ENCODE peak calls at places on chromosomes 5 and 9, in eight cellular contexts. One of them, this sample, is unnamed.

GRCh38 chr5:181109489-181110013 is 21.4 kb downstream of the OR2V1 start:
- DNase-seq in fibroblast of lung: no peak
- DNase-seq in T1000: no peak
- DNase-seq in ovary: no peak
- DNase-seq in nucleus accumbens: no peak
- DNase-seq in nephron progenitor cell: no peak
- DNase-seq in mucosa of descending colon: no peak
- DNase-seq in heart right ventricle: no peak
- DNase-seq in this sample: peak; percentile 47

GRCh38 chr9:8346291-8346690 is 546.7 kb upstream of the DMAC1 start:
- DNase-seq in mucosa of descending colon: no peak
- DNase-seq in ovary: no peak
- DNase-seq in T1000: no peak
- DNase-seq in heart right ventricle: no peak
- DNase-seq in nucleus accumbens: no peak
- DNase-seq in nephron progenitor cell: no peak
- DNase-seq in fibroblast of lung: peak; percentile 82
- DNase-seq in this sample: no peak

GRCh38 chr5:15645376-15645775 is 145.4 kb downstream of the FBXL7 start:
- DNase-seq in mucosa of descending colon: no peak
- DNase-seq in fibroblast of lung: peak; percentile 50
- DNase-seq in ovary: no peak
- DNase-seq in T1000: no peak
- DNase-seq in nucleus accumbens: no peak
- DNase-seq in nephron progenitor cell: no peak
- DNase-seq in heart right ventricle: no peak
- DNase-seq in this sample: no peak

GRCh38 chr5:72067682-72068470 is 39.4 kb upstream of the MAP1B start:
- DNase-seq in ovary: no peak
- DNase-seq in fibroblast of lung: peak; percentile 96
- DNase-seq in mucosa of descending colon: no peak
- DNase-seq in nucleus accumbens: no peak
- DNase-seq in heart right ventricle: no peak
- DNase-seq in T1000: peak; percentile 21
- DNase-seq in nephron progenitor cell: no peak
- DNase-seq in this sample: no peak

GRCh38 chr9:114551750-114552685 is 35.6 kb upstream of the ATP6V1G1 start:
- DNase-seq in fibroblast of lung: peak; percentile 99
- DNase-seq in ovary: peak; percentile 68
- DNase-seq in nucleus accumbens: no peak
- DNase-seq in T1000: peak; percentile 90
- DNase-seq in heart right ventricle: no peak
- DNase-seq in nephron progenitor cell: peak; percentile 44
- DNase-seq in mucosa of descending colon: peak; percentile 15
- DNase-seq in this sample: no peak

GRCh38 chr9:134778841-134779411 is 101.7 kb upstream of the FCN2 start:
- DNase-seq in T1000: no peak
- DNase-seq in nucleus accumbens: peak; percentile 54
- DNase-seq in ovary: peak; percentile 70
- DNase-seq in fibroblast of lung: peak; percentile 73
- DNase-seq in heart right ventricle: peak; percentile 65
- DNase-seq in nephron progenitor cell: peak; percentile 75
- DNase-seq in mucosa of descending colon: peak; percentile 65
- DNase-seq in this sample: no peak

GRCh38 chr5:159331099-159331973 is 1.0 kb upstream of the IL12B start:
- DNase-seq in heart right ventricle: peak; percentile 73
- DNase-seq in mucosa of descending colon: peak; percentile 83
- DNase-seq in fibroblast of lung: peak; percentile 43
- DNase-seq in nephron progenitor cell: peak; percentile 88
- DNase-seq in T1000: no peak
- DNase-seq in nucleus accumbens: peak; percentile 63
- DNase-seq in ovary: peak; percentile 28
- DNase-seq in this sample: peak; percentile 86

GRCh38 chr5:7753596-7753995 is 97.3 kb downstream of the CFAP90 start:
- DNase-seq in mucosa of descending colon: no peak
- DNase-seq in T1000: no peak
- DNase-seq in ovary: no peak
- DNase-seq in nucleus accumbens: no peak
- DNase-seq in heart right ventricle: no peak
- DNase-seq in nephron progenitor cell: no peak
- DNase-seq in fibroblast of lung: no peak
- DNase-seq in this sample: no peak

GRCh38 chr9:75880556-75880955 is 9.9 kb upstream of the PCSK5 start:
- DNase-seq in ovary: no peak
- DNase-seq in mucosa of descending colon: no peak
- DNase-seq in nephron progenitor cell: no peak
- DNase-seq in nucleus accumbens: no peak
- DNase-seq in fibroblast of lung: peak; percentile 2
- DNase-seq in T1000: no peak
- DNase-seq in heart right ventricle: no peak
- DNase-seq in this sample: no peak

GRCh38 chr9:14302405-14302804 is 11.5 kb downstream of the NFIB start:
- DNase-seq in nucleus accumbens: no peak
- DNase-seq in ovary: no peak
- DNase-seq in heart right ventricle: no peak
- DNase-seq in nephron progenitor cell: no peak
- DNase-seq in mucosa of descending colon: no peak
- DNase-seq in T1000: no peak
- DNase-seq in fibroblast of lung: peak; percentile 59
- DNase-seq in this sample: no peak

GRCh38 chr9:105503873-105504272 is 54.1 kb upstream of the FKTN start:
- DNase-seq in nephron progenitor cell: no peak
- DNase-seq in T1000: no peak
- DNase-seq in fibroblast of lung: no peak
- DNase-seq in heart right ventricle: no peak
- DNase-seq in ovary: no peak
- DNase-seq in mucosa of descending colon: no peak
- DNase-seq in nucleus accumbens: no peak
- DNase-seq in this sample: no peak

GRCh38 chr5:76537073-76537543 is 86.1 kb downstream of the F2RL2 start:
- DNase-seq in T1000: no peak
- DNase-seq in heart right ventricle: no peak
- DNase-seq in fibroblast of lung: peak; percentile 53
- DNase-seq in nucleus accumbens: no peak
- DNase-seq in mucosa of descending colon: no peak
- DNase-seq in ovary: no peak
- DNase-seq in nephron progenitor cell: no peak
- DNase-seq in this sample: no peak

GRCh38 chr9:126965541-126966428 is 51.2 kb downstream of the RALGPS1 start:
- DNase-seq in T1000: peak; percentile 4
- DNase-seq in nucleus accumbens: peak; percentile 56
- DNase-seq in heart right ventricle: peak; percentile 55
- DNase-seq in nephron progenitor cell: peak; percentile 35
- DNase-seq in fibroblast of lung: peak; percentile 39
- DNase-seq in mucosa of descending colon: peak; percentile 55
- DNase-seq in ovary: peak; percentile 52
- DNase-seq in this sample: no peak

GRCh38 chr9:79403495-79403894 is 168.3 kb upstream of the TLE4 start:
- DNase-seq in mucosa of descending colon: peak; percentile 3
- DNase-seq in nucleus accumbens: no peak
- DNase-seq in nephron progenitor cell: no peak
- DNase-seq in T1000: no peak
- DNase-seq in fibroblast of lung: no peak
- DNase-seq in heart right ventricle: no peak
- DNase-seq in ovary: no peak
- DNase-seq in this sample: no peak

GRCh38 chr5:160614136-160614535 is 192.5 kb downstream of the PTTG1 start:
- DNase-seq in nephron progenitor cell: no peak
- DNase-seq in T1000: no peak
- DNase-seq in heart right ventricle: no peak
- DNase-seq in fibroblast of lung: no peak
- DNase-seq in ovary: no peak
- DNase-seq in mucosa of descending colon: no peak
- DNase-seq in nucleus accumbens: no peak
- DNase-seq in this sample: no peak

This sample was measured in suprapubic skin.